ENCODE peak calls at places on chromosome 14, in six cellular contexts. X, H, V, S, Q and J are unnamed samples.

GRCh38 chr14:74064883-74065282 is 19.4 kb downstream of the ALDH6A1 start:
- DNase-seq in X (no peak), H (no peak), V (no peak), S (no peak), Q (no peak), J (no peak)

GRCh38 chr14:92970233-92970625 is 47.3 kb downstream of the CHGA start:
- DNase-seq in X (no peak), H (no peak), V (no peak), S (no peak), Q (no peak), J (no peak)

GRCh38 chr14:92456215-92457017 is 57.2 kb upstream of the RIN3 start:
- DNase-seq in X (no peak), H (peak; percentile 34), V (peak; percentile 59), S (peak; percentile 51), Q (peak; percentile 55), J (peak; percentile 80)

GRCh38 chr14:41604793-41605534 is 1.7 kb upstream of the LRFN5 start:
- DNase-seq in X (no peak), H (no peak), V (no peak), S (no peak), Q (no peak), J (no peak)

GRCh38 chr14:103880334-103880985 is 33.1 kb upstream of the PPP1R13B start:
- DNase-seq in X (no peak), H (no peak), V (no peak), S (no peak), Q (peak; percentile 62), J (no peak)

GRCh38 chr14:53525608-53526007 is 372.5 kb upstream of the DDHD1 start:
- DNase-seq in X (no peak), H (no peak), V (no peak), S (no peak), Q (no peak), J (no peak)

GRCh38 chr14:79544671-79545070 is 666.6 kb downstream of the DIO2 start:
- DNase-seq in X (no peak), H (no peak), V (no peak), S (no peak), Q (no peak), J (no peak)

GRCh38 chr14:100403802-100404201 is 80.7 kb downstream of the SLC25A47 start:
- DNase-seq in X (no peak), H (no peak), V (no peak), S (no peak), Q (no peak), J (no peak)

GRCh38 chr14:92209141-92209540 is 87.4 kb downstream of the CPSF2 start:
- DNase-seq in X (no peak), H (no peak), V (no peak), S (no peak), Q (no peak), J (no peak)

GRCh38 chr14:103540816-103541493 is 12.0 kb downstream of the TRMT61A start:
- DNase-seq in X (no peak), H (no peak), V (no peak), S (no peak), Q (peak; percentile 64), J (no peak)

GRCh38 chr14:95231966-95232365 is 74.6 kb upstream of the DICER1 start:
- DNase-seq in X (no peak), H (no peak), V (no peak), S (no peak), Q (no peak), J (no peak)

GRCh38 chr14:65792208-65792905 is 379.8 kb downstream of the FUT8 start:
- DNase-seq in X (no peak), H (no peak), V (no peak), S (no peak), Q (peak; percentile 11), J (no peak)

GRCh38 chr14:67846029-67846610 is 26.5 kb downstream of the RAD51B start:
- DNase-seq in X (no peak), H (no peak), V (no peak), S (no peak), Q (no peak), J (no peak)

GRCh38 chr14:101358320-101358569 is 203.1 kb upstream of the DIO3 start:
- DNase-seq in X (no peak), H (no peak), V (no peak), S (no peak), Q (no peak), J (no peak)

GRCh38 chr14:101119830-101120571 is 216.5 kb upstream of the RTL1 start:
- DNase-seq in X (no peak), H (no peak), V (no peak), S (no peak), Q (peak; percentile 61), J (no peak)

GRCh38 chr14:76810953-76811400 is 1.7 kb downstream of the ANGEL1 start:
- DNase-seq in X (no peak), H (no peak), V (peak; percentile 80), S (no peak), Q (peak; percentile 36), J (peak; percentile 19)

GRCh38 chr14:68440776-68441175 is 352.1 kb downstream of the ZFP36L1 start:
- DNase-seq in X (no peak), H (no peak), V (no peak), S (no peak), Q (no peak), J (no peak)

GRCh38 chr14:73913256-73913655 is 26.6 kb downstream of the ZNF410 start:
- DNase-seq in X (no peak), H (no peak), V (no peak), S (no peak), Q (no peak), J (no peak)

GRCh38 chr14:69046468-69046867 is 67.4 kb upstream of the ACTN1 start:
- DNase-seq in X (no peak), H (no peak), V (no peak), S (no peak), Q (no peak), J (no peak)

GRCh38 chr14:67538501-67538900 is 5.4 kb downstream of the PLEKHH1 start:
- DNase-seq in X (no peak), H (no peak), V (no peak), S (no peak), Q (no peak), J (no peak)

GRCh38 chr14:36656769-36657408 is 4.8 kb upstream of the PAX9 start:
- DNase-seq in X (no peak), H (no peak), V (no peak), S (no peak), Q (no peak), J (no peak)

GRCh38 chr14:54133896-54134295 is 177.3 kb upstream of the BMP4 start:
- DNase-seq in X (no peak), H (no peak), V (peak; percentile 96), S (no peak), Q (no peak), J (no peak)

GRCh38 chr14:102509744-102510615 is at the start of gene ANKRD9:
- DNase-seq in X (peak; percentile 30), H (peak; percentile 88), V (peak; percentile 85), S (peak; percentile 57), Q (peak; percentile 99), J (peak; percentile 91)

GRCh38 chr14:105015242-105015641 is 5.6 kb downstream of the CDCA4 start:
- DNase-seq in X (no peak), H (no peak), V (no peak), S (no peak), Q (no peak), J (no peak)
- H3K4me3 ChIP-seq in X (peak overlapping the region; percentile 60), H (peak overlapping the region; percentile 14), V (no peak overlapping the region), S (no peak overlapping the region), Q (no peak overlapping the region), J (no peak overlapping the region)

DNA sequence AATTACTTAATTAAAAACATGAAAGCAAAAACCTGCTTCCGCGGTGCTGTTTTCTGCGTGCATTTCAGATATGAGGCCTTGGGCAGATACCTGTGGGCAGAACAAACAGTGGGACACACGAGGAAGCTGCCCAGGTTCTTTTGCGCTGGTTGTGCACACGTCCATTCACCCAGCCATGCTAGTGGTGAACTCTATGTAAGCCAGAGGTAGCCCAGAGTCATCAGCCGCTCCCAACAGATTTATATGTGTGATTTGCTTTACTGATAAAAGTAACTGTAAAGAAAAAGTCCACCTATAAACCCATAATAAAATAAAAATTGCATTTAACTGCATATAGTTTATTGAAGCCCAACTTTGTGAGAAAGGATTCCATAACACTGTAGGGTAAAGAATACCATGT is 47.1 kb upstream of the TMEM260 start:
- DNase-seq in X (no peak), H (no peak), V (no peak), S (no peak), Q (no peak), J (no peak)
- TF ChIP-seq POLR2AphosphoS5 in X (no peak), H (no peak), V (no peak), S (no peak), Q (no peak), J (no peak)

GRCh38 chr14:35088514-35088913 is 33.3 kb downstream of the PPP2R3C start:
- DNase-seq in X (no peak), H (no peak), V (no peak), S (no peak), Q (peak; percentile 6), J (no peak)
- TF ChIP-seq GABPA in X (no peak), H (no peak), V (no peak), S (no peak), Q (no peak), J (no peak)

GRCh38 chr14:20350280-20350679 is 6.8 kb downstream of the PARP2 start:
- DNase-seq in X (no peak), H (no peak), V (no peak), S (no peak), Q (no peak), J (no peak)
- H3K4me3 ChIP-seq in X (no peak overlapping the region), H (no peak overlapping the region), V (no peak overlapping the region), S (no peak overlapping the region), Q (no peak overlapping the region), J (no peak overlapping the region)

GRCh38 chr14:75607842-75608640 is 29.6 kb downstream of the FLVCR2 start:
- DNase-seq in X (no peak), H (no peak), V (no peak), S (no peak), Q (no peak), J (no peak)

GRCh38 chr14:75610839-75611238 is 32.4 kb downstream of the FLVCR2 start:
- DNase-seq in X (no peak), H (no peak), V (no peak), S (no peak), Q (no peak), J (no peak)

GRCh38 chr14:75612157-75612556 is 33.7 kb downstream of the FLVCR2 start:
- DNase-seq in X (no peak), H (no peak), V (no peak), S (no peak), Q (no peak), J (no peak)

GRCh38 chr14:75607044-75607443 is 28.6 kb downstream of the FLVCR2 start:
- DNase-seq in X (no peak), H (no peak), V (peak; percentile 52), S (no peak), Q (no peak), J (no peak)

DNA sequence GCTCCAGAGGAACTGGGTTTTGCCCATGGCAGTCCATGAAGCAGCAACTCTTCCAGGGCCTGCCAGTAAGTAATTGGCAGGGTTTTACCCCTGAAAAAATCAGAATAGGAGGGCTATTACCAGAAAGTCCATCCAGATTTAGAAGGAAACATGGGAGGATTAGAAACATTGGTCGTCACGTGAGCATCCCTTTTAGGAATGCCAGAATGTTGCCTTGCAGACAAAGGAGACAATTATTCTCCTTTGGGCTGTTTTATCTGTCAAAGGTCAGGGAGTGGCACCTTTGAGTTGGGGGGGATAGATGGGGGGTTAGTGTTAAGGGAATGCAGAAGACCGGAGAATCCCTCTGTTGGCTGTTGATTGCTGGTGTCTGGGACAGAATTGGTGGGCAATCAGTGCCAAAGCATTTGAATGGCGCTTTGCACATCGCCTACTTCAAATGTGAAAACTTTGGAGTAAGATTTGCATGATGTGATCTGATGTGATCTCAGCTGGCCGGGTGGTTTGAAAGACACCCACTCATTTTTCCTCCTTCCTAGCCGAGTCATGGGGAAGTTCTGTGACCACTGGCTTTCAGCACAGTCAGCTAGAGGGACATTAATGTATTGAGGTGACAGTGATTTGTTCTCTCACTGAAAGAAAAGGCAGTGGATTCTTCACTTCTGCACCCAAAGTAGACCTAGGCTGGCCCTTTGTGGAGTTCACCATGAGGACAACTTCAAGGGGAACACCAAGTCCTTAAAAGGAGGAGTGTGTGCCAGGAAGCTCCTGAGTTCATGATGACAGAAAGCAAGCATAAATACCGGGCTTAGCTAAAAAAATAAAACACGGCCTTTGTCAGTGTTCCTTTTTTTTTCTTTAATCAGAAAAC is 31.4 kb downstream of the FLVCR2 start:
- DNase-seq in X (no peak), H (no peak), V (no peak), S (no peak), Q (no peak), J (no peak)
- TF ChIP-seq POLR2AphosphoS5 in X (no peak), H (no peak), V (no peak), S (no peak), Q (no peak), J (no peak)